ENCODE peak calls at places on chromosomes 11 and 22, in ten cellular contexts. Q is LoVo; P is foreskin keratinocyte; E is NCI-H524 treated with DMSO at 0.1 percent for 48 hours; B is NCI-H1105; C is fibroblast of lung; J is stimulated activated CD8-positive, alpha-beta memory T cell treated with anti-CD3 and anti-CD28 coated beads, Interleukin-15, amount 100 ng/mL, for 4 hours; Y is tibial nerve; U is OCI-LY7; Z is ureter. H is an unnamed sample.

GRCh38 chr11:66059966-66060680 is 8.0 kb downstream of the SF3B2 start:
- DNase-seq in Q (no peak), Y (no peak), Z (no peak), B (no peak), J (no peak), C (no peak), U (no peak), E (no peak), P (peak; percentile 74), H (no peak)

GRCh38 chr11:94897330-94897768 is 76.0 kb downstream of the CWC15 start:
- DNase-seq in Q (peak; percentile 66), Z (no peak), E (peak; percentile 2), J (peak; percentile 2), P (no peak), Y (peak; percentile 53), C (peak; percentile 38), U (peak; percentile 36), B (peak; percentile 23), H (peak; percentile 58)

GRCh38 chr22:45006101-45006872 is 3.5 kb downstream of the PHF21B start:
- DNase-seq in J (no peak), B (no peak), U (no peak), Q (no peak), P (no peak), Z (no peak), C (no peak), E (no peak), Y (no peak), H (no peak)

GRCh38 chr22:38291201-38291777 is 18.5 kb upstream of the TMEM184B start:
- DNase-seq in Q (no peak), U (no peak), Y (no peak), E (peak; percentile 27), P (no peak), J (no peak), C (no peak), Z (no peak), B (no peak), H (no peak)

GRCh38 chr11:126307706-126308105 is 3.8 kb downstream of the DCPS start:
- DNase-seq in E (no peak), P (no peak), J (no peak), U (peak; percentile 70), Q (no peak), B (no peak), Z (no peak), Y (no peak), C (peak; percentile 39), H (no peak)

GRCh38 chr11:8838248-8838647 is 72.7 kb upstream of the AKIP1 start:
- DNase-seq in Z (no peak), Y (no peak), C (peak; percentile 95), E (no peak), B (no peak), J (no peak), P (no peak), Q (no peak), U (no peak), H (no peak)

GRCh38 chr11:12719221-12719620 is 45.0 kb downstream of the TEAD1 start:
- DNase-seq in Q (no peak), J (no peak), B (no peak), Z (no peak), E (no peak), Y (no peak), P (no peak), U (no peak), C (peak; percentile 59), H (no peak)

GRCh38 chr11:255176-255575 is 18.4 kb downstream of the PSMD13 start:
- DNase-seq in P (no peak), Q (no peak), U (no peak), B (no peak), Z (no peak), Y (no peak), E (no peak), J (no peak), C (no peak), H (no peak)

GRCh38 chr11:103378931-103379330 is 269.7 kb downstream of the DYNC2H1 start:
- DNase-seq in B (no peak), U (no peak), E (no peak), Q (no peak), J (no peak), Y (no peak), Z (no peak), P (no peak), C (no peak), H (no peak)

GRCh38 chr11:77287615-77288273 is 13.7 kb downstream of the GDPD4 start:
- DNase-seq in B (no peak), J (no peak), Y (no peak), C (peak; percentile 92), E (no peak), Q (no peak), Z (no peak), U (no peak), P (peak; percentile 64), H (no peak)

GRCh38 chr11:112292785-112293407 is 32.2 kb upstream of the PLET1 start:
- DNase-seq in Q (peak; percentile 18), Y (no peak), C (peak; percentile 96), E (no peak), J (no peak), B (no peak), P (peak; percentile 52), U (no peak), Z (no peak), H (no peak)

H was measured in right lobe of liver.